ENCODE peak calls at places on chromosomes 12 and 14, in nine cellular contexts. One of them, this sample, is unnamed.

GRCh38 chr14:24243336-24243836 is 963 bp upstream of the TINF2 start:
- DNase-seq in Calu3: peak
- DNase-seq in HuH-7.5: no peak
- DNase-seq in stimulated activated CD4-positive, alpha-beta T cell treated with anti-CD3 and anti-CD28 coated beads, Interleukin-12 subunit alpha, Interleukin-12 subunit beta, amount 100 ng/mL, for 4 hours: no peak
- DNase-seq in AG04450: no peak
- DNase-seq in prostate gland: no peak
- DNase-seq in activated T-cell treated with anti-CD3 and anti-CD28 coated beads, Interleukin-2, amount 50 U/mL, for 48 hours: no peak
- DNase-seq in Ammon's horn: no peak
- DNase-seq in H7: peak
- DNase-seq in this sample: no peak

GRCh38 chr12:76010732-76011458 is 20.7 kb downstream of the PHLDA1 start:
- DNase-seq in stimulated activated CD4-positive, alpha-beta T cell treated with anti-CD3 and anti-CD28 coated beads, Interleukin-12 subunit alpha, Interleukin-12 subunit beta, amount 100 ng/mL, for 4 hours: no peak
- DNase-seq in Calu3: no peak
- DNase-seq in Ammon's horn: no peak
- DNase-seq in prostate gland: no peak
- DNase-seq in HuH-7.5: no peak
- DNase-seq in H7: no peak
- DNase-seq in activated T-cell treated with anti-CD3 and anti-CD28 coated beads, Interleukin-2, amount 50 U/mL, for 48 hours: no peak
- DNase-seq in AG04450: no peak
- DNase-seq in this sample: no peak

GRCh38 chr14:45261209-45261608 is 8.2 kb upstream of the MIS18BP1 start:
- DNase-seq in prostate gland: no peak
- DNase-seq in H7: no peak
- DNase-seq in Calu3: no peak
- DNase-seq in stimulated activated CD4-positive, alpha-beta T cell treated with anti-CD3 and anti-CD28 coated beads, Interleukin-12 subunit alpha, Interleukin-12 subunit beta, amount 100 ng/mL, for 4 hours: no peak
- DNase-seq in Ammon's horn: no peak
- DNase-seq in AG04450: no peak
- DNase-seq in HuH-7.5: no peak
- DNase-seq in activated T-cell treated with anti-CD3 and anti-CD28 coated beads, Interleukin-2, amount 50 U/mL, for 48 hours: no peak
- DNase-seq in this sample: no peak

GRCh38 chr12:54404061-54405004 is 14.7 kb downstream of the ITGA5 start:
- DNase-seq in HuH-7.5: peak
- DNase-seq in AG04450: no peak
- DNase-seq in Ammon's horn: peak
- DNase-seq in Calu3: peak
- DNase-seq in stimulated activated CD4-positive, alpha-beta T cell treated with anti-CD3 and anti-CD28 coated beads, Interleukin-12 subunit alpha, Interleukin-12 subunit beta, amount 100 ng/mL, for 4 hours: peak
- DNase-seq in H7: peak
- DNase-seq in prostate gland: no peak
- DNase-seq in activated T-cell treated with anti-CD3 and anti-CD28 coated beads, Interleukin-2, amount 50 U/mL, for 48 hours: peak
- DNase-seq in this sample: peak

GRCh38 chr14:101084436-101084826 is 180.9 kb upstream of the RTL1 start:
- DNase-seq in prostate gland: no peak
- DNase-seq in stimulated activated CD4-positive, alpha-beta T cell treated with anti-CD3 and anti-CD28 coated beads, Interleukin-12 subunit alpha, Interleukin-12 subunit beta, amount 100 ng/mL, for 4 hours: no peak
- DNase-seq in Calu3: no peak
- DNase-seq in H7: no peak
- DNase-seq in Ammon's horn: no peak
- DNase-seq in AG04450: no peak
- DNase-seq in HuH-7.5: no peak
- DNase-seq in activated T-cell treated with anti-CD3 and anti-CD28 coated beads, Interleukin-2, amount 50 U/mL, for 48 hours: no peak
- DNase-seq in this sample: no peak

GRCh38 chr14:72645706-72646105 is 248.2 kb downstream of the DPF3 start:
- DNase-seq in AG04450: no peak
- DNase-seq in activated T-cell treated with anti-CD3 and anti-CD28 coated beads, Interleukin-2, amount 50 U/mL, for 48 hours: no peak
- DNase-seq in prostate gland: no peak
- DNase-seq in Ammon's horn: no peak
- DNase-seq in H7: no peak
- DNase-seq in stimulated activated CD4-positive, alpha-beta T cell treated with anti-CD3 and anti-CD28 coated beads, Interleukin-12 subunit alpha, Interleukin-12 subunit beta, amount 100 ng/mL, for 4 hours: no peak
- DNase-seq in HuH-7.5: no peak
- DNase-seq in Calu3: no peak
- DNase-seq in this sample: no peak

GRCh38 chr14:38257500-38257899 is 1.6 kb upstream of the CLEC14A start:
- DNase-seq in AG04450: no peak
- DNase-seq in activated T-cell treated with anti-CD3 and anti-CD28 coated beads, Interleukin-2, amount 50 U/mL, for 48 hours: no peak
- DNase-seq in Ammon's horn: no peak
- DNase-seq in HuH-7.5: no peak
- DNase-seq in H7: no peak
- DNase-seq in Calu3: no peak
- DNase-seq in prostate gland: no peak
- DNase-seq in stimulated activated CD4-positive, alpha-beta T cell treated with anti-CD3 and anti-CD28 coated beads, Interleukin-12 subunit alpha, Interleukin-12 subunit beta, amount 100 ng/mL, for 4 hours: no peak
- DNase-seq in this sample: no peak

GRCh38 chr12:82740129-82741000 is 53.7 kb downstream of the TMTC2 start:
- DNase-seq in H7: peak
- DNase-seq in Calu3: peak
- DNase-seq in stimulated activated CD4-positive, alpha-beta T cell treated with anti-CD3 and anti-CD28 coated beads, Interleukin-12 subunit alpha, Interleukin-12 subunit beta, amount 100 ng/mL, for 4 hours: no peak
- DNase-seq in prostate gland: no peak
- DNase-seq in Ammon's horn: no peak
- DNase-seq in HuH-7.5: no peak
- DNase-seq in activated T-cell treated with anti-CD3 and anti-CD28 coated beads, Interleukin-2, amount 50 U/mL, for 48 hours: no peak
- DNase-seq in AG04450: no peak
- DNase-seq in this sample: peak

GRCh38 chr12:69278814-69279782 is 39.7 kb downstream of the CPSF6 start:
- DNase-seq in activated T-cell treated with anti-CD3 and anti-CD28 coated beads, Interleukin-2, amount 50 U/mL, for 48 hours: no peak
- DNase-seq in Calu3: no peak
- DNase-seq in prostate gland: no peak
- DNase-seq in Ammon's horn: no peak
- DNase-seq in HuH-7.5: no peak
- DNase-seq in H7: no peak
- DNase-seq in AG04450: no peak
- DNase-seq in stimulated activated CD4-positive, alpha-beta T cell treated with anti-CD3 and anti-CD28 coated beads, Interleukin-12 subunit alpha, Interleukin-12 subunit beta, amount 100 ng/mL, for 4 hours: no peak
- DNase-seq in this sample: no peak

GRCh38 chr14:95326987-95327386 is 7.3 kb upstream of the CLMN start:
- DNase-seq in Ammon's horn: no peak
- DNase-seq in H7: no peak
- DNase-seq in AG04450: no peak
- DNase-seq in Calu3: no peak
- DNase-seq in HuH-7.5: no peak
- DNase-seq in prostate gland: no peak
- DNase-seq in activated T-cell treated with anti-CD3 and anti-CD28 coated beads, Interleukin-2, amount 50 U/mL, for 48 hours: no peak
- DNase-seq in stimulated activated CD4-positive, alpha-beta T cell treated with anti-CD3 and anti-CD28 coated beads, Interleukin-12 subunit alpha, Interleukin-12 subunit beta, amount 100 ng/mL, for 4 hours: no peak
- DNase-seq in this sample: no peak

GRCh38 chr14:53881921-53882320 is 74.7 kb downstream of the BMP4 start:
- DNase-seq in activated T-cell treated with anti-CD3 and anti-CD28 coated beads, Interleukin-2, amount 50 U/mL, for 48 hours: no peak
- DNase-seq in Calu3: no peak
- DNase-seq in prostate gland: no peak
- DNase-seq in AG04450: no peak
- DNase-seq in H7: no peak
- DNase-seq in HuH-7.5: no peak
- DNase-seq in stimulated activated CD4-positive, alpha-beta T cell treated with anti-CD3 and anti-CD28 coated beads, Interleukin-12 subunit alpha, Interleukin-12 subunit beta, amount 100 ng/mL, for 4 hours: no peak
- DNase-seq in Ammon's horn: no peak
- DNase-seq in this sample: no peak

GRCh38 chr14:31402764-31403163 is 17.6 kb downstream of the HEATR5A start:
- DNase-seq in AG04450: no peak
- DNase-seq in HuH-7.5: no peak
- DNase-seq in Ammon's horn: no peak
- DNase-seq in stimulated activated CD4-positive, alpha-beta T cell treated with anti-CD3 and anti-CD28 coated beads, Interleukin-12 subunit alpha, Interleukin-12 subunit beta, amount 100 ng/mL, for 4 hours: no peak
- DNase-seq in activated T-cell treated with anti-CD3 and anti-CD28 coated beads, Interleukin-2, amount 50 U/mL, for 48 hours: no peak
- DNase-seq in prostate gland: no peak
- DNase-seq in Calu3: no peak
- DNase-seq in H7: no peak
- DNase-seq in this sample: no peak

GRCh38 chr14:102280376-102280962 is 24.5 kb downstream of the MOK start:
- DNase-seq in Calu3: no peak
- DNase-seq in HuH-7.5: no peak
- DNase-seq in activated T-cell treated with anti-CD3 and anti-CD28 coated beads, Interleukin-2, amount 50 U/mL, for 48 hours: no peak
- DNase-seq in Ammon's horn: no peak
- DNase-seq in H7: no peak
- DNase-seq in AG04450: peak
- DNase-seq in prostate gland: no peak
- DNase-seq in stimulated activated CD4-positive, alpha-beta T cell treated with anti-CD3 and anti-CD28 coated beads, Interleukin-12 subunit alpha, Interleukin-12 subunit beta, amount 100 ng/mL, for 4 hours: no peak
- DNase-seq in this sample: no peak